ENCODE peak calls at places on chromosomes 2 and 18, in five cellular contexts. Z is progenitor cell of endocrine pancreas, Y is MCF 10A, S is tibial artery, D is tibial nerve. H is an unnamed sample.

GRCh38 chr2:176501652-176502051 is 232.4 kb downstream of the MTX2 start:
- DNase-seq in D (no peak), S (no peak), Y (no peak), Z (no peak), H (no peak)

GRCh38 chr2:48527211-48527880 is 2.6 kb upstream of the STON1 start:
- DNase-seq in D (no peak), Y (no peak), Z (no peak), S (no peak), H (no peak)

GRCh38 chr18:12567849-12568248 is 90.1 kb downstream of the SPIRE1 start:
- DNase-seq in S (no peak), D (no peak), Y (no peak), Z (no peak), H (no peak)

GRCh38 chr2:215751200-215751910 is 262.0 kb downstream of the MREG start:
- DNase-seq in S (no peak), D (no peak), Z (no peak), Y (peak; percentile 67), H (no peak)

GRCh38 chr18:10726198-10727068 is 200.6 kb downstream of the NAPG start:
- DNase-seq in Y (no peak), S (no peak), D (no peak), Z (no peak), H (no peak)

GRCh38 chr2:11402436-11402835 is 58.0 kb upstream of the ROCK2 start:
- DNase-seq in D (no peak), Y (no peak), Z (no peak), S (no peak), H (no peak)

GRCh38 chr2:15890936-15891905 is 49.1 kb upstream of the MYCN start:
- DNase-seq in Y (peak; percentile 65), D (no peak), Z (no peak), S (no peak), H (no peak)

GRCh38 chr18:340044-340443 is 72.2 kb upstream of the THOC1 start:
- DNase-seq in Y (no peak), D (no peak), Z (no peak), S (no peak), H (no peak)

GRCh38 chr2:45612265-45612664 is 1.2 kb upstream of the SRBD1 start:
- DNase-seq in Z (no peak), D (no peak), S (no peak), Y (peak; percentile 16), H (no peak)

GRCh38 chr2:237474931-237475703 is 11.9 kb upstream of the MLPH start:
- DNase-seq in Z (peak; percentile 82), D (peak; percentile 75), Y (peak; percentile 65), S (peak; percentile 86), H (peak; percentile 69)

GRCh38 chr2:110818767-110819481 is 86.6 kb downstream of the ACOXL start:
- DNase-seq in Z (no peak), D (no peak), Y (no peak), S (no peak), H (no peak)
- TF ChIP-seq CTCF in Z (peak; percentile 28), D (no peak), Y (no peak), S (no peak), H (no peak)

GRCh38 chr18:77761332-77761731 is 511.7 kb downstream of the GALR1 start:
- DNase-seq in Y (no peak), S (no peak), D (no peak), Z (no peak), H (no peak)

GRCh38 chr18:77762632-77763031 is 513.0 kb downstream of the GALR1 start:
- DNase-seq in Z (no peak), D (no peak), Y (no peak), S (no peak), H (no peak)

GRCh38 chr18:77766421-77766820 is 516.8 kb downstream of the GALR1 start:
- DNase-seq in Z (no peak), S (no peak), Y (no peak), D (no peak), H (no peak)

GRCh38 chr18:77763530-77763929 is 513.9 kb downstream of the GALR1 start:
- DNase-seq in D (no peak), Z (no peak), Y (no peak), S (no peak), H (no peak)

DNA sequence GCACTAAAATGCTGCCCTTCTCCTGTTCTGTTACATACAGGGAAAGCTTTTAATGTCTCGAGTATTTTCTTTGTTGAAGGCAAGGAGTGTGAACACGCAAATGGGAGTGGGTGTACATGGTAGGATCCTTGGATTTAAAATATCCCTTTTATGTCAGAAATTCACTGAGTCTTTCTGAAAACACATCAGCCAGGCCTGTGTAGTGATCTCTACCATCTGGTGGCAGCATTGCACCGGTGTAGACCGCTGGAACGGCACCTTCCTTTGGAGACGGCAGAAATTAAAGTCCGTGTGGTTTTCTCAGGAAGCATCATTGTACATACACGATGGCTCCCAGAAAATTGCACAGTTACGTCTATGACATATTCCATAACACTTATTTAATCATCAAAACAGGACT is 515.8 kb downstream of the GALR1 start:
- DNase-seq in Y (peak; percentile 28), Z (peak; percentile 48), S (no peak), D (peak; percentile 31), H (no peak)
- TF ChIP-seq CTCF in Y (peak; percentile 40), Z (peak; percentile 74), S (no peak), D (peak; percentile 24), H (no peak)

GRCh38 chr2:200702646-200703118 is 109.0 kb upstream of the BZW1 start:
- DNase-seq in Z (no peak), Y (peak; percentile 10), S (no peak), D (no peak), H (no peak)

GRCh38 chr2:200702044-200702443 is 109.7 kb upstream of the BZW1 start:
- DNase-seq in Y (no peak), Z (no peak), S (no peak), D (no peak), H (no peak)

GRCh38 chr2:200703132-200703925 is 108.4 kb upstream of the BZW1 start:
- DNase-seq in Z (no peak), S (no peak), D (peak; percentile 83), Y (peak; percentile 77), H (no peak)

GRCh38 chr2:200703926-200704637 is 107.6 kb upstream of the BZW1 start:
- DNase-seq in S (no peak), D (no peak), Z (no peak), Y (no peak), H (no peak)

DNA sequence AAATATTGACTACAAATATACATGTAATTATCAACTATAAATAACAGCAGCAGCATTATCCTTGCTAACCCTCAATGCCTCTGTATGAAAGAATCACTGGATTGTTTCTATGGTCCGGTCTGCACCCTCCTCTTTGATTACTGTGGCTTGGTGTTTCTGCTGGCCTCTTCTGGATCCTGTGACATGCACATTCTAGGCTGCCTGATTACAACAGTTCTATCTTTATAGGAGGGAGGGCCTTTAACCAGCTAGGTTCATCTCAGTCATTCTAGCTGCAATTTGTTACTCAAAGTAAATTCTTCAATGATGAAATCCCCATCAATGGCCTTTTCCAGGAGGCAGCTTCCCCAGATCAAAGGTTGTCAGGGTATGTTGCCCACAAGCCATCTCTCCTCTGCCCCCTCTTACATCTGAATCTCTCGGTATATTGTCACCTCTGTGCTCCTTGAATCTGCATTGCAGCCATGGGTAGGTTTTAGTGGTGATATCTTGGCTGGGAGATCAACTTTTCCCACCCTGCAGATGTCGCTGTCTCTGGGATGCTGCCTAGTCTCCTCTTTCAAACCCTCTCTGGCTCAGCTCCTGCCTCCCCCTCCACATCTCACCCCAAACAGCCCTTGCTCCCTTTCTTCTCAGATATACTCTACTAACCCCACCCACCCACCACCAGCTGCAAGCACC is 106.3 kb upstream of the BZW1 start:
- DNase-seq in D (no peak), S (no peak), Z (no peak), Y (no peak), H (no peak)
- TF ChIP-seq CTCF in D (no peak), S (no peak), Z (no peak), Y (no peak), H (no peak)

DNA sequence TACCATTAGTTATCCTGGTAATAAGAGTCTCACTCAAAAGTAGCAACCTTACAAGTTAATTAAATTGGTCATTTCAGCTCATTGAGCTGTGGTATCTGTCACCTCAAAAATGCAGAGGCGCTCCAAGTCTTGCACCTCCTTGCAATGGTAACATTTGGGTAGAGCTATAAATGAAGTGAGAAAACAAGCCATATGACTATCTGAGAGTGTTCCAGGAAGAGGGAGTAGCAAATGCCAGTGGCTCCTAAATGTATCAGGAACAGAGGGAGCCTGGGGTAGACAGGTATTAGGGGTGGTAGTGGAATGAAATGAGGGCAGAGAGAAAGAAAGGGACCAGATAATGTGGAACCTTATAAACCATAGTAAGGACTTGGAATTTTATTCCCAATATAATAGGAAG is 6.0 kb upstream of the ZSCAN30 start:
- DNase-seq in Z (no peak), S (no peak), D (no peak), Y (no peak), H (no peak)
- TF ChIP-seq CTCF in Z (no peak), S (no peak), D (no peak), Y (no peak), H (no peak)